ENCODE peak calls at places on chromosomes 1 and 21, in eight cellular contexts. Z, K, P, I, M, T, A and D are unnamed samples.

GRCh38 chr1:169860750-169861149 is 32.9 kb downstream of the SCYL3 start:
- DNase-seq in K (no peak), P (no peak), M (no peak), I (no peak), A (no peak), Z (no peak), T (no peak), D (no peak)

GRCh38 chr1:180611016-180611930 is 20.5 kb upstream of the XPR1 start:
- DNase-seq in I (no peak), K (no peak), P (peak; percentile 13), A (no peak), M (no peak), Z (no peak), T (peak; percentile 56), D (no peak)

GRCh38 chr1:230611128-230611914 is 31.0 kb upstream of the COG2 start:
- DNase-seq in K (no peak), P (no peak), T (no peak), I (no peak), A (no peak), M (no peak), Z (no peak), D (no peak)

GRCh38 chr1:119880063-119880462 is 16.3 kb downstream of the ADAM30 start:
- DNase-seq in M (no peak), A (no peak), I (no peak), P (no peak), Z (no peak), T (no peak), K (no peak), D (no peak)

GRCh38 chr1:94038511-94038910 is 82.4 kb downstream of the ABCA4 start:
- DNase-seq in P (peak; percentile 42), T (peak; percentile 89), Z (no peak), M (no peak), K (no peak), A (peak; percentile 54), I (no peak), D (no peak)

GRCh38 chr1:34066921-34067603 is 98.0 kb downstream of the CSMD2 start:
- DNase-seq in I (no peak), Z (no peak), A (peak; percentile 70), K (no peak), T (peak; percentile 5), P (peak; percentile 97), M (no peak), D (no peak)

GRCh38 chr1:227016990-227017389 is 76.9 kb downstream of the COQ8A start:
- DNase-seq in Z (no peak), P (no peak), I (no peak), K (no peak), T (no peak), A (no peak), M (no peak), D (no peak)

GRCh38 chr1:39317111-39317510 is 112.6 kb downstream of the MACF1 start:
- DNase-seq in M (no peak), P (no peak), A (no peak), T (no peak), Z (no peak), I (no peak), K (no peak), D (no peak)

GRCh38 chr1:113784104-113784779 is 25.0 kb upstream of the PHTF1 start:
- DNase-seq in M (no peak), P (no peak), T (no peak), I (no peak), K (no peak), A (no peak), Z (no peak), D (no peak)

GRCh38 chr1:190453550-190453949 is 24.1 kb downstream of the BRINP3 start:
- DNase-seq in P (peak; percentile 1), T (no peak), M (no peak), K (no peak), I (no peak), A (peak; percentile 10), Z (no peak), D (no peak)

GRCh38 chr1:85406887-85407593 is 57.9 kb downstream of the DDAH1 start:
- DNase-seq in I (no peak), Z (no peak), T (peak; percentile 94), P (peak; percentile 98), A (peak; percentile 96), K (no peak), M (no peak), D (peak; percentile 69)
- H3K4me3 ChIP-seq in I (no peak overlapping the region), Z (no peak overlapping the region), T (no peak overlapping the region), P (peak overlapping the region; percentile 45), A (no peak overlapping the region), K (no peak overlapping the region), M (no peak overlapping the region), D (no peak overlapping the region)

GRCh38 chr1:117657949-117658660 is 52.3 kb downstream of the TENT5C start:
- DNase-seq in Z (no peak), I (no peak), A (no peak), M (no peak), P (no peak), T (no peak), K (no peak), D (no peak)

GRCh38 chr1:117655220-117655577 is 49.4 kb downstream of the TENT5C start:
- DNase-seq in K (no peak), A (no peak), T (peak; percentile 56), P (no peak), I (no peak), M (no peak), Z (no peak), D (no peak)

GRCh38 chr1:117656202-117656641 is 50.4 kb downstream of the TENT5C start:
- DNase-seq in K (no peak), I (no peak), Z (no peak), T (no peak), P (no peak), M (no peak), A (no peak), D (no peak)

GRCh38 chr1:117658676-117659075 is 52.8 kb downstream of the TENT5C start:
- DNase-seq in A (no peak), T (no peak), P (no peak), Z (no peak), M (no peak), K (no peak), I (no peak), D (peak; percentile 14)

GRCh38 chr1:117657031-117657430 is 51.2 kb downstream of the TENT5C start:
- DNase-seq in T (peak; percentile 79), Z (no peak), K (no peak), I (no peak), P (peak; percentile 82), M (no peak), A (peak; percentile 77), D (no peak)
- H3K4me3 ChIP-seq in T (no peak overlapping the region), Z (no peak overlapping the region), K (no peak overlapping the region), I (no peak overlapping the region), P (no peak overlapping the region), M (no peak overlapping the region), A (no peak overlapping the region), D (no peak overlapping the region)

GRCh38 chr21:45308211-45309068 is 20.7 kb upstream of the POFUT2 start:
- DNase-seq in M (peak; percentile 52), T (peak; percentile 78), P (no peak), Z (peak; percentile 75), K (no peak), A (peak; percentile 94), I (no peak), D (no peak)
- H3K4me3 ChIP-seq in M (no peak overlapping the region), T (no peak overlapping the region), P (no peak overlapping the region), Z (no peak overlapping the region), K (no peak overlapping the region), A (no peak overlapping the region), I (no peak overlapping the region), D (no peak overlapping the region)

GRCh38 chr1:192626366-192627179 is 9.4 kb upstream of the RGS13 start:
- DNase-seq in A (no peak), I (no peak), P (no peak), M (no peak), Z (no peak), K (no peak), T (peak; percentile 53), D (no peak)
- H3K4me3 ChIP-seq in A (no peak overlapping the region), I (no peak overlapping the region), P (no peak overlapping the region), M (no peak overlapping the region), Z (no peak overlapping the region), K (no peak overlapping the region), T (no peak overlapping the region), D (no peak overlapping the region)

GRCh38 chr1:228463559-228464455 is 23.4 kb upstream of the RNF187 start:
- DNase-seq in I (no peak), M (peak; percentile 23), A (no peak), P (peak; percentile 29), T (peak; percentile 46), Z (peak; percentile 76), K (no peak), D (peak; percentile 7)

GRCh38 chr1:228464487-228464983 is 22.6 kb upstream of the RNF187 start:
- DNase-seq in Z (peak; percentile 86), T (peak; percentile 80), K (no peak), I (no peak), M (peak; percentile 64), A (peak; percentile 86), P (peak; percentile 84), D (peak; percentile 42)

GRCh38 chr1:228462560-228462959 is 24.6 kb upstream of the RNF187 start:
- DNase-seq in Z (no peak), I (no peak), M (no peak), K (no peak), P (no peak), T (no peak), A (no peak), D (no peak)

GRCh38 chr1:228465134-228465533 is 22.0 kb upstream of the RNF187 start:
- DNase-seq in K (no peak), A (no peak), M (no peak), Z (no peak), I (no peak), T (no peak), P (no peak), D (no peak)

GRCh38 chr1:228463009-228463558 is 24.1 kb upstream of the RNF187 start:
- DNase-seq in K (no peak), Z (no peak), M (no peak), A (no peak), P (no peak), T (no peak), I (no peak), D (no peak)
- H3K4me3 ChIP-seq in K (no peak overlapping the region), Z (no peak overlapping the region), M (no peak overlapping the region), A (no peak overlapping the region), P (no peak overlapping the region), T (no peak overlapping the region), I (no peak overlapping the region), D (no peak overlapping the region)

GRCh38 chr1:154759793-154760192 is 110.3 kb downstream of the KCNN3 start:
- DNase-seq in I (no peak), P (no peak), M (no peak), A (no peak), Z (peak; percentile 15), T (no peak), K (no peak), D (no peak)

GRCh38 chr1:154758346-154758745 is 111.7 kb downstream of the KCNN3 start:
- DNase-seq in A (no peak), I (no peak), T (no peak), P (no peak), Z (peak; percentile 38), K (peak; percentile 33), M (no peak), D (no peak)

GRCh38 chr1:154759196-154759595 is 110.9 kb downstream of the KCNN3 start:
- DNase-seq in A (no peak), K (peak; percentile 36), Z (peak; percentile 5), P (no peak), I (no peak), T (no peak), M (no peak), D (no peak)

GRCh38 chr1:154757149-154757548 is 112.9 kb downstream of the KCNN3 start:
- DNase-seq in T (no peak), M (no peak), K (no peak), I (no peak), P (no peak), Z (no peak), A (no peak), D (peak; percentile 53)

GRCh38 chr1:154760469-154760933 is 109.6 kb downstream of the KCNN3 start:
- DNase-seq in K (peak; percentile 62), I (no peak), A (no peak), T (no peak), Z (peak; percentile 88), M (peak; percentile 45), P (peak; percentile 33), D (peak; percentile 82)
- H3K4me3 ChIP-seq in K (peak overlapping the region; percentile 64), I (peak overlapping the region; percentile 41), A (no peak overlapping the region), T (no peak overlapping the region), Z (no peak overlapping the region), M (peak overlapping the region; percentile 50), P (no peak overlapping the region), D (no peak overlapping the region)